ENCODE peak calls at places on chromosomes 7 and 10, in seven cellular contexts. T, M, L, D, K, X and S are unnamed samples.

GRCh38 chr7:156732091-156732621 is 91.6 kb downstream of the RNF32 start:
- DNase-seq in T (peak; percentile 21), M (no peak), L (peak; percentile 51), D (no peak), K (no peak), X (no peak), S (peak; percentile 35)

GRCh38 chr10:124372906-124373305 is 45.8 kb downstream of the OAT start:
- DNase-seq in T (no peak), M (no peak), L (no peak), D (no peak), K (no peak), X (no peak), S (no peak)

GRCh38 chr10:49827297-49827696 is 65.2 kb upstream of the OGDHL start:
- DNase-seq in T (no peak), M (no peak), L (no peak), D (no peak), K (no peak), X (no peak), S (no peak)

GRCh38 chr7:108246227-108246837 is 116.2 kb upstream of the LAMB4 start:
- DNase-seq in T (peak; percentile 95), M (no peak), L (peak; percentile 99), D (peak; percentile 98), K (no peak), X (no peak), S (peak; percentile 94)

GRCh38 chr7:56287429-56288138 is 171.4 kb upstream of the NUPR2 start:
- DNase-seq in T (no peak), M (peak; percentile 71), L (no peak), D (no peak), K (peak; percentile 56), X (no peak), S (no peak)

GRCh38 chr7:36047254-36047653 is 105.8 kb upstream of the EEPD1 start:
- DNase-seq in T (no peak), M (no peak), L (peak; percentile 10), D (peak; percentile 14), K (no peak), X (peak; percentile 52), S (no peak)

GRCh38 chr10:104353325-104354048 is at the start of gene CFAP58:
- DNase-seq in T (peak; percentile 92), M (peak; percentile 94), L (peak; percentile 92), D (peak; percentile 81), K (peak; percentile 87), X (peak; percentile 98), S (peak; percentile 87)

GRCh38 chr7:116671111-116671510 is 885 bp upstream of the MET start:
- DNase-seq in T (no peak), M (no peak), L (no peak), D (no peak), K (no peak), X (no peak), S (no peak)

GRCh38 chr7:74355091-74355490 is 65.9 kb downstream of the CLIP2 start:
- DNase-seq in T (peak; percentile 94), M (no peak), L (peak; percentile 94), D (peak; percentile 85), K (no peak), X (no peak), S (peak; percentile 87)

GRCh38 chr10:9331583-9332008 is 1277.1 kb downstream of the GATA3 start:
- DNase-seq in T (peak; percentile 5), M (no peak), L (peak; percentile 76), D (peak; percentile 77), K (no peak), X (no peak), S (peak; percentile 65)

GRCh38 chr7:98870071-98870651 is 347 bp upstream of the TMEM130 start:
- DNase-seq in T (no peak), M (peak; percentile 70), L (peak; percentile 58), D (peak; percentile 50), K (peak; percentile 41), X (no peak), S (no peak)

GRCh38 chr10:110783509-110784103 is 88.1 kb upstream of the PDCD4 start:
- DNase-seq in T (peak; percentile 52), M (no peak), L (peak; percentile 38), D (peak; percentile 23), K (no peak), X (no peak), S (no peak)

GRCh38 chr10:112475565-112476233 is 28.7 kb downstream of the VTI1A start:
- DNase-seq in T (no peak), M (no peak), L (peak; percentile 32), D (peak; percentile 49), K (no peak), X (no peak), S (peak; percentile 28)

GRCh38 chr10:930415-931325 is 835 bp downstream of the LARP4B start:
- DNase-seq in T (no peak), M (peak; percentile 67), L (peak; percentile 37), D (peak; percentile 35), K (peak; percentile 57), X (peak; percentile 90), S (peak; percentile 15)

GRCh38 chr7:112201421-112201820 is 4.8 kb downstream of the DOCK4 start:
- DNase-seq in T (peak; percentile 57), M (no peak), L (peak; percentile 85), D (peak; percentile 33), K (no peak), X (no peak), S (peak; percentile 71)

GRCh38 chr7:156156734-156157408 is 344.6 kb upstream of the SHH start:
- DNase-seq in T (peak; percentile 16), M (no peak), L (no peak), D (no peak), K (no peak), X (peak; percentile 68), S (peak; percentile 20)

GRCh38 chr10:102352066-102352715 is 43.3 kb upstream of the NFKB2 start:
- DNase-seq in T (peak; percentile 25), M (peak; percentile 64), L (peak; percentile 74), D (peak; percentile 68), K (peak; percentile 57), X (no peak), S (peak; percentile 65)

GRCh38 chr10:60594476-60595051 is 183.7 kb upstream of the CDK1 start:
- DNase-seq in T (peak; percentile 28), M (no peak), L (peak; percentile 36), D (peak; percentile 26), K (no peak), X (no peak), S (peak; percentile 24)

GRCh38 chr7:43148161-43148731 is 35.8 kb downstream of the HECW1 start:
- DNase-seq in T (no peak), M (no peak), L (no peak), D (no peak), K (no peak), X (no peak), S (no peak)

GRCh38 chr10:97974526-97975525 is 55.6 kb downstream of the CRTAC1 start:
- DNase-seq in T (no peak), M (no peak), L (no peak), D (no peak), K (no peak), X (no peak), S (no peak)

GRCh38 chr7:108016841-108017775 is 14.1 kb upstream of the LAMB1 start:
- DNase-seq in T (peak; percentile 67), M (no peak), L (peak; percentile 74), D (peak; percentile 74), K (no peak), X (no peak), S (peak; percentile 61)

GRCh38 chr7:99210265-99210970 is 2.5 kb upstream of the KPNA7 start:
- DNase-seq in T (no peak), M (no peak), L (peak; percentile 50), D (peak; percentile 20), K (no peak), X (no peak), S (no peak)

DNA sequence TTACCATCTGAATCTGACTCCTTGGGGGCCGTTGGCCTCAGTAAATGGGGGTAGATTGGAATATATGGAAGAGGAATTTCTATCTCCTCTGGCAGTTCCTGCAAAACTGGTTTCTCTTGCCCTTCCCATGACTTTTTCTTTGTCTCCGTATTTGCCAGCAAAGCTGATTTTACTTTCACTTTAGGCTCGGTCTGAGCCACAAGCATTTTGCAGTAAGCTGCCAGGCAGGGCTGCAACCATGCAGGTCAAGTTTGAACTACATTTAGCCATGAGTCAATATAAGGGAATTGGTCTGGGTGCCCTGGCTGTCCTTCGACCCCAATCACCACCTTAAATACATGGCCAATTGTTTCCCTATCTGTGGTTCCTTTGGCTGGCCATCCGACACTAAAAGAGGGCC is 104.3 kb downstream of the TRIM24 start:
- DNase-seq in T (peak; percentile 33), M (peak; percentile 54), L (no peak), D (no peak), K (no peak), X (no peak), S (no peak)
- H3K4me3 ChIP-seq in T (no peak overlapping the region), M (no peak overlapping the region), L (no peak overlapping the region), D (no peak overlapping the region), K (peak overlapping the region; percentile 26), X (no peak overlapping the region), S (no peak overlapping the region)

DNA sequence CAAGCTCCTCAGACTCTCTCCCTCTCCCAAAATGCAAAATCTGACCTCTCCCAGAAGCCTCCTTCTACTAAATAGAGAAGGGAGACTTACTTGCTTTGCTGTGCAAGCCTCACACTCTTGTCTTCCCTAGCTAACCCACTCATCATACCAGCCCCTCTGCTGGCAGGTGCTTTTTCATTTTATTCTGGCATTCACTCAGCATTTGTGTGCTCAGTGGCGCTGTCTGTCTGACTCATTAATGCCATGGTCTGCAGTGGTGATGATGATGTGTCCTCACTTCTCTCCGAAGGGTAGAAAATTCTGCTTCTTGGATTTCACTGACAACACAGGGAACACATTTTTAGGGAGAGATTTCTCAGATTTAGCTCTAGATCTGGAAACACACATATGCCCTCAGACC is 22.0 kb upstream of the BTRC start:
- DNase-seq in T (no peak), M (no peak), L (no peak), D (no peak), K (no peak), X (no peak), S (no peak)
- TF ChIP-seq CTCF in T (no peak), M (no peak), L (no peak), D (no peak), K (no peak), X (no peak), S (no peak)

DNA sequence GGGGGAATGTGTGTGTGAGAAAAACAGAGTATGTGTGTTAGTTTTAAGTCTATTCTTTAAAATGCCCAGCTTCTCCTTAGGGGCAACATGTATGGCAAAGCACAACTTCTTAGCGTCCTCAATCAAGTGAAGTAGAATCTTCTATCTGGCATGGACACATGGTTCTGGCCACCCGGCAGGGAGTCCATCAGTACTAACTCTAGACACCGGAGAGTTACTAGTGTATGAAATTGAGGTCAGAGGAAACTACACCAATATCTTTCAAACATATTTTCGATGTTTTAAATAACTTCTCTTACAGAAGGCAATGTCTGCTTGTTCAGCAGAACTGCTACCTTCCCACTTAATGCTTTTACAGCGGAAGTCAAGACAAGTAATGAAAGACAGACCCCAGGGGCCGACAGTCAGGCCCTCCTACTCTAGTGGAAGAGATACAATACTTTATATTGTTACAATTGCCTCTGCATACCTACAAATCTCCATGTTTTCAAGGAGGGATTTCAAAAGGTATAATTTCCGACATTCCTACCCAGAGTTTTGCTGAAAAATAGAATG is 89.8 kb downstream of the RNF216 start:
- DNase-seq in T (peak; percentile 12), M (no peak), L (peak; percentile 48), D (no peak), K (no peak), X (no peak), S (peak; percentile 46)
- H3K4me3 ChIP-seq in T (no peak overlapping the region), M (peak overlapping the region; percentile 30), L (no peak overlapping the region), D (peak overlapping the region; percentile 4), K (peak overlapping the region; percentile 29), X (no peak overlapping the region), S (no peak overlapping the region)

DNA sequence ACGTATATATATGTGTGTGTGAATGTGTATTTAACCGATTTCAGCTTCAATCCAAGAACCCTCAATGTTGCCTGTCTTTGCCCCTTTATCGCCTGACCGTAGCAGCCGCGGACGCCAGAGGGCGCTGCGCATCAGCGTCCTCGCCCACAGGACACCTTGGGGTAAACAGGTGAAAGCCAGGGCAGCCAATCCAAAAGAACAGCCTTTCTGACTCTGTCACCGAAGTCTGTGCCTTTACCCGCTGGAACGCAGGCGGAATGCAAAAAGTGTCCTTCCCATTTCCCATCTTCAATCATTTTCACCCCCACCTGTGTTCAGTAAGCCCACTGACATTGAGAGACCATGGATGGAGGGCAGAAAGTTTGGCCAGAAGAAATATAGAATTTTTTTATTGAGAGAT is 3.6 kb downstream of the NXPH1 start:
- DNase-seq in T (no peak), M (no peak), L (peak; percentile 14), D (no peak), K (no peak), X (no peak), S (no peak)
- TF ChIP-seq CTCF in T (peak; percentile 81), M (peak; percentile 15), L (peak; percentile 64), D (peak; percentile 32), K (no peak), X (no peak), S (peak; percentile 70)